ENCODE peak calls at places on chromosomes 16 and 17, in five cellular contexts. A is small intestine; U is breast epithelium; O is IMR-90; F is CD4-positive, CD25-positive, alpha-beta regulatory T cell. N is an unnamed sample. For H3K27me3, the result is how much of the 10 kb centered on the place peaks cover.

GRCh38 chr16:88633684-88634140 is 4.7 kb upstream of the IL17C start:
- DNase-seq in A (peak), U (no peak), O (peak), F (peak), N (peak)

GRCh38 chr16:68626557-68626956 is 18.6 kb upstream of the CDH3 start:
- DNase-seq in A (no peak), U (no peak), O (no peak), F (no peak), N (no peak)

GRCh38 chr17:33452797-33453196 is 159.7 kb upstream of the ASIC2 start:
- DNase-seq in A (no peak), U (no peak), O (no peak), F (no peak), N (no peak)

GRCh38 chr16:18816286-18816685 is 14.9 kb upstream of the ARL6IP1 start:
- DNase-seq in A (no peak), U (no peak), O (no peak), F (no peak), N (no peak)

GRCh38 chr17:45284176-45285140 is 22.6 kb upstream of the SPATA32 start:
- DNase-seq in A (no peak), U (no peak), O (no peak), F (no peak), N (peak)

GRCh38 chr17:42679492-42680330 is 1.9 kb downstream of the CCR10 start:
- DNase-seq in A (peak), U (peak), O (peak), F (peak), N (peak)

GRCh38 chr17:81422776-81423697 is 27.8 kb downstream of the BAHCC1 start:
- DNase-seq in A (no peak), U (peak), O (peak), F (no peak), N (no peak)

GRCh38 chr17:59435238-59435637 is 103.8 kb downstream of the YPEL2 start:
- DNase-seq in A (no peak), U (no peak), O (peak), F (no peak), N (no peak)

GRCh38 chr16:4372578-4373355 is 1.1 kb downstream of the VASN start:
- DNase-seq in A (no peak), U (no peak), O (peak), F (no peak), N (no peak)

GRCh38 chr16:35749253-35750141 is 2290.1 kb downstream of the TP53TG3F start:
- DNase-seq in A (no peak), U (no peak), O (no peak), F (no peak), N (no peak)

GRCh38 chr17:60087882-60088669 is 9.4 kb upstream of the HEATR6 start:
- DNase-seq in A (peak), U (no peak), O (no peak), F (no peak), N (no peak)

GRCh38 chr17:56894859-56895455 is 18.9 kb downstream of the TRIM25 start:
- DNase-seq in A (no peak), U (no peak), O (no peak), F (no peak), N (no peak)

GRCh38 chr17:57744195-57745170 is 616 bp downstream of the CCDC182 start:
- DNase-seq in A (no peak), U (no peak), O (no peak), F (no peak), N (no peak)

GRCh38 chr17:82407255-82407654 is 10.9 kb upstream of the HEXD start:
- DNase-seq in A (no peak), U (no peak), O (peak), F (no peak), N (no peak)

GRCh38 chr16:27500801-27501200 is 48.9 kb downstream of the GTF3C1 start:
- DNase-seq in A (no peak), U (no peak), O (no peak), F (no peak), N (no peak)

GRCh38 chr16:25027281-25027680 is 12.1 kb upstream of the ARHGAP17 start:
- DNase-seq in A (no peak), U (no peak), O (no peak), F (no peak), N (no peak)
- H3K27me3 ChIP-seq in A (under half), U (under half), O (under half), F (under half), N (under half)

GRCh38 chr16:22313876-22314470 is 16.8 kb downstream of the POLR3E start:
- DNase-seq in A (no peak), U (no peak), O (no peak), F (no peak), N (no peak)
- H3K27ac ChIP-seq in A (no peak), U (peak), O (no peak), F (no peak), N (no peak)

GRCh38 chr17:48374650-48375230 is 55.3 kb downstream of the SKAP1 start:
- DNase-seq in A (peak), U (no peak), O (no peak), F (no peak), N (peak)
- H3K27me3 ChIP-seq in A (under half), U (under half), O (under half), F (under half), N (under half)

GRCh38 chr16:64539811-64540210 is 582.1 kb downstream of the CDH11 start:
- DNase-seq in A (no peak), U (no peak), O (no peak), F (no peak), N (no peak)
- H3K27ac ChIP-seq in A (no peak), U (no peak), O (no peak), F (no peak), N (no peak)

GRCh38 chr17:34582185-34582900 is 3.0 kb downstream of the TMEM132E start:
- DNase-seq in A (no peak), U (peak), O (no peak), F (no peak), N (no peak)

GRCh38 chr17:34579979-34580684 is 750 bp downstream of the TMEM132E start:
- DNase-seq in A (no peak), U (peak), O (no peak), F (no peak), N (no peak)

GRCh38 chr17:34580685-34581445 is 1.5 kb downstream of the TMEM132E start:
- DNase-seq in A (no peak), U (peak), O (no peak), F (no peak), N (no peak)

GRCh38 chr17:34582901-34583245 is 3.5 kb downstream of the TMEM132E start:
- DNase-seq in A (no peak), U (peak), O (no peak), F (no peak), N (no peak)

GRCh38 chr17:34581446-34582184 is 2.2 kb downstream of the TMEM132E start:
- DNase-seq in A (no peak), U (peak), O (no peak), F (no peak), N (no peak)
- H3K27me3 ChIP-seq in A (under half), U (half or more), O (half or more), F (under half), N (half or more)

GRCh38 chr17:50955667-50956120 is 89.5 kb upstream of the TOB1 start:
- DNase-seq in A (no peak), U (no peak), O (no peak), F (no peak), N (no peak)
- H3K27ac ChIP-seq in A (no peak), U (peak), O (no peak), F (no peak), N (no peak)

DNA sequence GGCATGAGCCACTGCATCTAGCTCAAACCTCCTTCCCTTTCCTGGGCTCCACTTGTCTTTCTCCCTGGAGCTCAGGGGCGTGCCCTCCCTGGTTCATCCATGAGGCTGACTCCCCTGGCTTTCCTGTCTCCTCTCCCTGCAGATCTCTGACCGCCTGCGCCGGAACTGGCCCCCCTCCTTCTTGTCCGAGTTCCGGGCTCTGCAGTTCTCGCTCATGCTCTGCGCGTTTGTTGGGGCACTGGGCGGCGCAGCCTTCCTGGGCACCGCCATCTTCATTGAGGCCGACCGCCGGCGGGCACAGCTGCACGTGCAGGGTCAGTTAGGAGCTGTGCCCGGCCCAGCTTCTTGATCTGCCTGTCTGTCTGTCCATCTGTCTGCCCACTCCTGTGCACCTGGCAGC is 1.2 kb upstream of the LAT start:
- DNase-seq in A (no peak), U (no peak), O (no peak), F (no peak), N (no peak)
- H3K27me3 ChIP-seq in A (under half), U (under half), O (under half), F (under half), N (under half)

N was measured in effector memory CD4-positive, alpha-beta T cell.